ENCODE peak calls at places on chromosome 10, in seven cellular contexts. J, T, B, Z, U, G and P are unnamed samples. For H3K4me1, the result is how much of the 10 kb centered on the place peaks cover.

GRCh38 chr10:100879741-100880360 is 32.9 kb upstream of the SLF2 start:
- DNase-seq in G (no peak), B (no peak), U (peak), Z (no peak), J (no peak), T (no peak), P (no peak)

GRCh38 chr10:116398224-116398623 is 29.4 kb upstream of the PNLIPRP3 start:
- DNase-seq in B (no peak), T (no peak), Z (no peak), G (no peak), J (no peak), U (no peak), P (no peak)

GRCh38 chr10:69269761-69270160 is 8.5 kb upstream of the HK1 start:
- DNase-seq in T (no peak), Z (no peak), G (no peak), J (peak), B (no peak), U (no peak), P (no peak)

GRCh38 chr10:132806126-132807061 is 20.4 kb upstream of the NKX6-2 start:
- DNase-seq in B (no peak), T (no peak), U (no peak), G (no peak), J (no peak), Z (no peak), P (no peak)

GRCh38 chr10:102186128-102186527 is 33.9 kb downstream of the NOLC1 start:
- DNase-seq in J (no peak), Z (no peak), B (no peak), T (no peak), G (no peak), U (no peak), P (no peak)

GRCh38 chr10:129468187-129468586 is 1.1 kb downstream of the MGMT start:
- DNase-seq in B (no peak), J (no peak), T (no peak), Z (no peak), G (no peak), U (no peak), P (no peak)

GRCh38 chr10:4790045-4790444 is 36.0 kb upstream of the AKR1E2 start:
- DNase-seq in U (no peak), J (no peak), G (no peak), Z (no peak), T (no peak), B (no peak), P (no peak)

GRCh38 chr10:104253576-104254410 is 899 bp upstream of the GSTO1 start:
- DNase-seq in Z (no peak), G (no peak), T (no peak), B (no peak), U (no peak), J (peak), P (no peak)

GRCh38 chr10:29734980-29735627 is 100.3 kb upstream of the SVIL start:
- DNase-seq in B (no peak), U (peak), Z (peak), J (no peak), G (peak), T (peak), P (peak)
- TF ChIP-seq POLR2A in B (no peak), U (no peak), Z (no peak), J (no peak), G (no peak), T (no peak), P (no peak)

GRCh38 chr10:17178006-17178405 is 23.5 kb downstream of the TRDMT1 start:
- DNase-seq in G (no peak), J (no peak), Z (no peak), T (no peak), U (no peak), B (no peak), P (no peak)
- TF ChIP-seq CTCF in G (no peak), J (no peak), Z (no peak), T (peak), U (no peak), B (no peak), P (no peak)

DNA sequence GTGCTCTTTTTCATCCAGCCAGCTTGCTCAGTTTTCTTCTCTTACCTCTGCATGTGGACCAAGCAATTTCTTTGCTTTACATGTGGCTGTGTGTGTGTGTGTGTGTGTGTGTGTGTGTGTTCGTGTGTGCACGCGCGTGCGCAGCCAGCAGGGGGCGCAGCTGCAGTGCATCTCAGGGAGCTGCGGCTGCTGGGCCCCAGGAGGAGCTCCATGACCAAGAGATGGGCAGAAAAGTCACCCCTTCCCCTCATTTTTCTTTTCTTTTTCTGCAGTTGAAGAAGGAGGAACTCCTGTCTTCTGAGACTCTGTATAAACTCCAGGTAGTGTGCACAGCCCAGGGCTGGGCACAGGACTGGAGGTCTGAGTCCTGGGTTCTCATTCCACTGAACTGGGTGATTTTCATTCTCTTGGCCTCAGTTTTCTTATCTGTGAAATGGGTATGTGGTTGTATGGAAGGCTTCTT is 41.8 kb downstream of the BLNK start:
- DNase-seq in T (peak), J (peak), U (peak), B (peak), Z (peak), G (peak), P (peak)
- H3K4me1 ChIP-seq in T (under half), J (under half), U (under half), B (under half), Z (under half), G (under half), P (under half)

GRCh38 chr10:7819126-7819470 is 793 bp downstream of the TAF3 start:
- DNase-seq in U (peak), B (no peak), G (peak), Z (peak), J (peak), T (peak), P (no peak)

GRCh38 chr10:7817984-7818294 is 366 bp upstream of the TAF3 start:
- DNase-seq in U (no peak), G (no peak), Z (no peak), J (no peak), B (no peak), T (no peak), P (no peak)

GRCh38 chr10:7817576-7817975 is 729 bp upstream of the TAF3 start:
- DNase-seq in G (no peak), Z (no peak), U (no peak), B (no peak), T (no peak), J (no peak), P (no peak)

GRCh38 chr10:7813481-7813880 is 4.8 kb upstream of the TAF3 start:
- DNase-seq in U (no peak), B (no peak), T (no peak), G (no peak), Z (no peak), J (no peak), P (no peak)

DNA sequence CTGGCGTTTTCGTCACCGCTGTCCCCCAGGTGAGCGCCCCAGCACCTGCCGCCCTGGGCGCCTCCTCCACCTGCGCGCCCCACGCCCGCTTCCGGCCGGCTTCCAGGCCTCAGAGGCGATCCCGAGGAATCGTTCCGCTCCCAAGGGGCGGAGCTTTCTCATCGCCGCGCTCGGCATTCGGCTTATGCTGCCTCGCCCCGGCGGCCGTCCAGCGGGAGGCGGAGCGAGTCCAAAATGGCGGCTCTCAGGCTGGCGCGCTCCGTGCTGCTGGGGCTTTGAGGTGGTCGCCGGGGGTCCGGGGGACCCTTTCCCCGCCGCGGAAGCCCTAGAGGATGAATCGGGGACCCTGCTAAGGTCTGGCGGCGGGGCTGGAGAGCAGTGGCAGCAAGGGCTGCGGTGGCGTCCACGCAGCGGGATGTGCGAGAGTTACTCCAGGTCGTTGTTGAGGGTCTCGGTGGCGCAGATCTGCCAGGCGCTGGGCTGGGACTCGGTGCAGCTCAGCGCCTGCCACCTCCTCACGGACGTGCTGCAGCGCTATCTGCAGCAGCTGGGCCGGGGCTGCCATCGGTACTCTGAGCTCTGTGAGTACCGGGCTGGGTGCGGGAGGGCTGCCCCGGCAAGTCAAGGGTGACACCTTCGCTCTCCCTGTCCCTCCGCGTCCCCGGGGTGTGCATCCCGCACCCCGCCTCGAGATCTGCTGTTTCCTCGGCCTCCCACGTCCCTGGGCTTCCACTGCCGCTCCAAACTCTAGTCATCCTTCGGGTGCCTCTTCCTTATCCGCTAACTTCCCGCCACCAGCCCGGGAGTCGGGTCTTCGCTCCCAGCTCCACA is at the start of gene TAF3:
- DNase-seq in T (peak), J (peak), Z (peak), U (peak), G (peak), B (peak), P (peak)
- TF ChIP-seq POLR2A in T (peak), J (peak), Z (peak), U (peak), G (peak), B (peak), P (no peak)

GRCh38 chr10:6405713-6406112 is 174.4 kb downstream of the PRKCQ start:
- DNase-seq in Z (no peak), T (no peak), G (no peak), U (no peak), B (no peak), J (no peak), P (no peak)

GRCh38 chr10:6402960-6403359 is 177.1 kb downstream of the PRKCQ start:
- DNase-seq in U (no peak), Z (no peak), J (no peak), T (no peak), G (no peak), B (no peak), P (no peak)

GRCh38 chr10:6402349-6402709 is 177.7 kb downstream of the PRKCQ start:
- DNase-seq in Z (no peak), U (no peak), T (no peak), J (no peak), G (no peak), B (no peak), P (no peak)

GRCh38 chr10:6406220-6407033 is 173.6 kb downstream of the PRKCQ start:
- DNase-seq in Z (no peak), G (no peak), B (peak), U (no peak), T (no peak), J (peak), P (no peak)

GRCh38 chr10:6404127-6405072 is 175.7 kb downstream of the PRKCQ start:
- DNase-seq in B (no peak), G (no peak), J (no peak), U (no peak), T (no peak), Z (no peak), P (no peak)
- TF ChIP-seq CTCF in B (no peak), G (no peak), J (no peak), U (no peak), T (no peak), Z (no peak), P (no peak)

DNA sequence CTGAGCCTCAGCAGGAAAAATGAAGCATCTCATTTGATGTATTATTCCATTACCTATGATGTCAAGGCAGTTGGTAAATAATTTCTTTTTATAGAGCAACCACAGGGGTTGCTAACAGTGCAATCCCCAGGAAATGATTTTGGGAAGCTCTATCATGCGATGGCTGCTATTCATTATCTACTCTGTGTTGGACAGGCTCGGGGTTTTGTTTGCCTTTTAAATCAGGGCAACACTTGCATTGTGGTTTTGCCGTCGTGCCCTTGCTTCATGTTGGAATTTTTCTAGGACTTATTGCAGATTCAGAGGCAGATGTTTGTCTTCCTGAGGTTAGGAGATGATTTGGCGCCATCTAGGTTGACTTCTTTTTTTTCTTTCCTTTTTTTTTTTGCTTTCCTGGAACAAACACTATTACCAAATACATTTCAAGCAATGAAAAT is 128.4 kb downstream of the BICC1 start:
- DNase-seq in G (no peak), U (no peak), J (peak), Z (no peak), T (no peak), B (peak), P (no peak)
- H3K4me1 ChIP-seq in G (under half), U (under half), J (under half), Z (under half), T (under half), B (under half), P (half or more)